ENCODE peak calls at places on chromosomes 7 and 10, in ten cellular contexts. G is lower lobe of right lung, U is A549, N is right lobe of liver, I is IMR-90, Y is DND-41, F is ovary, O is Peyer's patch, W is left ventricle myocardium inferior, R is psoas muscle. B is an unnamed sample. For H3K4me1 and H3K9me3, the result is how much of the 10 kb centered on the place peaks cover.

GRCh38 chr7:1669954-1670893 is at the start of gene ELFN1:
- DNase-seq in G (peak), U (peak), N (peak), I (peak), Y (peak), F (peak), O (peak), W (no peak), R (peak), B (no peak)

GRCh38 chr10:102919237-102919959 is 1.3 kb downstream of the CNNM2 start:
- DNase-seq in G (peak), U (no peak), N (peak), I (peak), Y (peak), F (peak), O (peak), W (no peak), R (no peak), B (no peak)

GRCh38 chr10:26430641-26431163 is 7.4 kb upstream of the APBB1IP start:
- DNase-seq in G (no peak), U (no peak), N (no peak), I (no peak), Y (no peak), F (no peak), O (no peak), W (no peak), R (no peak), B (no peak)

GRCh38 chr10:76002262-76002854 is 570.9 kb downstream of the LRMDA start:
- DNase-seq in G (no peak), U (no peak), N (no peak), I (no peak), Y (no peak), F (no peak), O (no peak), W (no peak), R (no peak), B (no peak)

GRCh38 chr10:77253037-77253436 is 384.6 kb downstream of the KCNMA1 start:
- DNase-seq in G (no peak), U (no peak), N (no peak), I (no peak), Y (no peak), F (no peak), O (no peak), W (no peak), R (no peak), B (no peak)

GRCh38 chr10:11856678-11857077 is 33.5 kb downstream of the PROSER2 start:
- DNase-seq in G (no peak), U (no peak), N (no peak), I (no peak), Y (no peak), F (no peak), O (no peak), W (no peak), R (no peak), B (no peak)

GRCh38 chr10:86693721-86694369 is 25.5 kb downstream of the LDB3 start:
- DNase-seq in G (no peak), U (peak), N (no peak), I (peak), Y (peak), F (peak), O (no peak), W (no peak), R (no peak), B (peak)

GRCh38 chr10:85916999-85917573 is 449.5 kb downstream of the GRID1 start:
- DNase-seq in G (no peak), U (no peak), N (peak), I (no peak), Y (no peak), F (no peak), O (no peak), W (no peak), R (no peak), B (peak)

GRCh38 chr7:13992621-13992982 is 3.1 kb upstream of the ETV1 start:
- DNase-seq in G (no peak), U (no peak), N (no peak), I (no peak), Y (no peak), F (no peak), O (no peak), W (no peak), R (no peak), B (no peak)

GRCh38 chr10:99345350-99345749 is 16.2 kb downstream of the CNNM1 start:
- DNase-seq in G (no peak), U (peak), N (no peak), I (peak), Y (no peak), F (no peak), O (no peak), W (no peak), R (no peak), B (no peak)

GRCh38 chr10:98609265-98609664 is 162.5 kb upstream of the HPS1 start:
- DNase-seq in G (no peak), U (no peak), N (no peak), I (no peak), Y (no peak), F (no peak), O (no peak), W (no peak), R (no peak), B (no peak)

GRCh38 chr10:33196377-33196706 is 138.1 kb downstream of the NRP1 start:
- DNase-seq in G (no peak), U (no peak), N (no peak), I (no peak), Y (no peak), F (no peak), O (no peak), W (no peak), R (no peak), B (no peak)

GRCh38 chr7:118626739-118627138 is 402.2 kb downstream of the ANKRD7 start:
- DNase-seq in G (no peak), U (no peak), N (no peak), I (no peak), Y (peak), F (no peak), O (no peak), W (no peak), R (no peak), B (no peak)

GRCh38 chr7:44320794-44321371 is 4.5 kb downstream of the CAMK2B start:
- DNase-seq in G (no peak), U (no peak), N (peak), I (no peak), Y (no peak), F (no peak), O (no peak), W (no peak), R (peak), B (no peak)

GRCh38 chr7:116315293-116315692 is 105.0 kb downstream of the TES start:
- DNase-seq in G (no peak), U (peak), N (no peak), I (peak), Y (no peak), F (no peak), O (no peak), W (no peak), R (no peak), B (peak)

GRCh38 chr7:132443776-132444520 is 132.3 kb downstream of the PLXNA4 start:
- DNase-seq in G (no peak), U (no peak), N (no peak), I (no peak), Y (no peak), F (no peak), O (no peak), W (no peak), R (no peak), B (no peak)

GRCh38 chr10:76255241-76255640 is 823.8 kb downstream of the LRMDA start:
- DNase-seq in G (no peak), U (no peak), N (no peak), I (no peak), Y (no peak), F (no peak), O (no peak), W (no peak), R (no peak), B (no peak)

GRCh38 chr10:24238527-24239247 is 29.7 kb downstream of the KIAA1217 start:
- DNase-seq in G (no peak), U (no peak), N (no peak), I (no peak), Y (no peak), F (no peak), O (no peak), W (no peak), R (no peak), B (peak)

GRCh38 chr7:96414931-96415292 is 93.0 kb upstream of the SLC25A13 start:
- DNase-seq in G (no peak), U (peak), N (peak), I (peak), Y (peak), F (no peak), O (no peak), W (no peak), R (no peak), B (peak)

GRCh38 chr7:116588641-116589594 is 64.1 kb downstream of the CAV1 start:
- DNase-seq in G (no peak), U (peak), N (no peak), I (peak), Y (no peak), F (no peak), O (no peak), W (no peak), R (no peak), B (peak)

GRCh38 chr10:24825551-24825950 is 101.9 kb upstream of the ARHGAP21 start:
- DNase-seq in G (no peak), U (no peak), N (no peak), I (peak), Y (no peak), F (no peak), O (no peak), W (no peak), R (no peak), B (no peak)

GRCh38 chr7:16795624-16796023 is 9.2 kb downstream of the AGR2 start:
- DNase-seq in G (no peak), U (no peak), N (no peak), I (no peak), Y (no peak), F (no peak), O (no peak), W (no peak), R (no peak), B (no peak)

GRCh38 chr10:67602268-67602950 is 93.6 kb downstream of the CTNNA3 start:
- DNase-seq in G (no peak), U (peak), N (no peak), I (peak), Y (no peak), F (no peak), O (no peak), W (no peak), R (no peak), B (no peak)

GRCh38 chr7:107579546-107579880 is 533 bp upstream of the BCAP29 start:
- DNase-seq in G (no peak), U (no peak), N (no peak), I (peak), Y (no peak), F (no peak), O (no peak), W (no peak), R (no peak), B (no peak)

GRCh38 chr7:4226166-4226857 is 455.8 kb upstream of the FOXK1 start:
- DNase-seq in G (no peak), U (peak), N (no peak), I (no peak), Y (no peak), F (no peak), O (no peak), W (no peak), R (peak), B (no peak)

GRCh38 chr10:100654835-100655759 is 90.3 kb upstream of the PAX2 start:
- DNase-seq in G (no peak), U (no peak), N (no peak), I (no peak), Y (peak), F (no peak), O (no peak), W (no peak), R (no peak), B (no peak)

GRCh38 chr7:73891178-73891885 is 30.4 kb downstream of the TMEM270 start:
- DNase-seq in G (no peak), U (peak), N (no peak), I (peak), Y (no peak), F (no peak), O (no peak), W (no peak), R (peak), B (no peak)

GRCh38 chr7:115789901-115790300 is 240.7 kb downstream of the TFEC start:
- DNase-seq in G (no peak), U (no peak), N (no peak), I (no peak), Y (no peak), F (peak), O (no peak), W (no peak), R (peak), B (no peak)

GRCh38 chr7:139582130-139582650 is 58.7 kb downstream of the CLEC2L start:
- DNase-seq in G (no peak), U (no peak), N (no peak), I (no peak), Y (no peak), F (no peak), O (no peak), W (no peak), R (no peak), B (no peak)

GRCh38 chr10:128058106-128058745 is 68.0 kb downstream of the MKI67 start:
- DNase-seq in G (no peak), U (no peak), N (peak), I (no peak), Y (no peak), F (no peak), O (no peak), W (no peak), R (no peak), B (no peak)

GRCh38 chr10:51007781-51008180 is 66.5 kb upstream of the PRKG1 start:
- DNase-seq in G (no peak), U (no peak), N (no peak), I (peak), Y (no peak), F (no peak), O (no peak), W (no peak), R (no peak), B (no peak)

GRCh38 chr7:136079934-136080333 is 102.8 kb upstream of the MTPN start:
- DNase-seq in G (no peak), U (no peak), N (no peak), I (no peak), Y (no peak), F (no peak), O (no peak), W (no peak), R (no peak), B (no peak)

GRCh38 chr10:93454146-93454545 is 28.0 kb downstream of the MYOF start:
- DNase-seq in G (no peak), U (no peak), N (no peak), I (no peak), Y (no peak), F (no peak), O (no peak), W (no peak), R (no peak), B (no peak)

GRCh38 chr10:93457511-93457910 is 24.6 kb downstream of the MYOF start:
- DNase-seq in G (no peak), U (no peak), N (no peak), I (no peak), Y (no peak), F (no peak), O (no peak), W (no peak), R (no peak), B (no peak)

GRCh38 chr10:93458821-93459257 is 23.3 kb downstream of the MYOF start:
- DNase-seq in G (peak), U (peak), N (no peak), I (peak), Y (no peak), F (peak), O (no peak), W (peak), R (peak), B (peak)

GRCh38 chr10:93452143-93452542 is 30.0 kb downstream of the MYOF start:
- DNase-seq in G (no peak), U (no peak), N (no peak), I (no peak), Y (no peak), F (no peak), O (no peak), W (no peak), R (no peak), B (no peak)

GRCh38 chr10:93456480-93456879 is 25.7 kb downstream of the MYOF start:
- DNase-seq in G (no peak), U (no peak), N (no peak), I (peak), Y (no peak), F (no peak), O (no peak), W (no peak), R (no peak), B (no peak)
- H3K4me1 ChIP-seq in G (under half), U (half or more), N (under half), I (under half), Y (under half), F (under half), O (under half), W (under half), R (under half), B (under half)

GRCh38 chr10:121062040-121062574 is 210.9 kb downstream of the WDR11 start:
- DNase-seq in G (no peak), U (no peak), N (no peak), I (no peak), Y (no peak), F (no peak), O (no peak), W (no peak), R (no peak), B (no peak)

GRCh38 chr10:121053151-121053550 is 202.0 kb downstream of the WDR11 start:
- DNase-seq in G (no peak), U (no peak), N (no peak), I (no peak), Y (no peak), F (no peak), O (no peak), W (no peak), R (no peak), B (no peak)

GRCh38 chr10:121054876-121055275 is 203.7 kb downstream of the WDR11 start:
- DNase-seq in G (no peak), U (no peak), N (no peak), I (no peak), Y (no peak), F (no peak), O (no peak), W (no peak), R (no peak), B (no peak)

GRCh38 chr10:121057291-121057690 is 206.1 kb downstream of the WDR11 start:
- DNase-seq in G (no peak), U (no peak), N (no peak), I (no peak), Y (no peak), F (no peak), O (no peak), W (no peak), R (no peak), B (no peak)

DNA sequence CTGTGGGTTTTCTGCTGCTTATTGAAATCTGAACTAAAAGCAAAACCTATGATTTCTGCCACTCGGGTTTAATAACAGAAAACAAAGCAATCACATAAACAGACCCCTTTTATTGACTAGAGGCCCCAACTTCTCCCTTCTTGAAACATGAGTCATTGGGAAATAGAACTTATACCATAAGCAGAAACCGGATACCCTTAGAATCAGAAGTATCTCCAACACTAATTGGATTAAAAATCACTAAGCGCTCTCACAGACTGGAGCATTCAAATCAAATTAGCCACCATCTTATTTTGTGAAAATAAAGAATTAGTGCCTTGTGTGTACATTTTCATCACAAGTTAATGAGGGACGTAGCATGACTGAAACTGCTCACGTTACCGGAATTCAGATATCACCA is 206.9 kb downstream of the WDR11 start:
- DNase-seq in G (no peak), U (no peak), N (no peak), I (no peak), Y (no peak), F (no peak), O (no peak), W (no peak), R (no peak), B (no peak)
- H3K27ac ChIP-seq in G (no peak), U (no peak), N (no peak), I (no peak), Y (no peak), F (no peak), O (no peak), W (no peak), R (no peak), B (no peak)

GRCh38 chr7:64642046-64642445 is 23.9 kb upstream of the ZNF107 start:
- DNase-seq in G (no peak), U (no peak), N (no peak), I (no peak), Y (no peak), F (no peak), O (no peak), W (no peak), R (no peak), B (no peak)
- H3K9me3 ChIP-seq in G (under half), U (under half), N (under half), I (under half), Y (under half), F (under half), O (under half), W (under half), R (under half), B (under half)

DNA sequence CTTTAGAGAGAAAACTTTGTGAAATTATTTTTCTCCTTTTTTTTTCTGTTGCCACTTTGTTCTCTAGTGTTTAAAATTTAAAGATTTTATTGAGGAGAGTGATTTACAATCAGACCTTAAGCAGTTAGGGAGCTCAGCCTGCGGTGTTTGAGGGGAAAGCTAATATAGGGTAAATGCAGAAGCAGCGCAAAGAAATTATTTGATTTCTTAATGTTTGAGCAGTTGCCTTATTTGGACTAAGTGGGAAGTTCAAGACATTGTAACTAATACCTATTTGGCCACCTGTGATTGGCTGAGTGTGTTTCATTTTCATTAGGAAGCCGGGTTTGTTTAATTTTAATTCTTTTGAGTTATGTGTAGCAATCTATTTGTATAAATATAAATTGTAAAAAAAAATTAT is 25.3 kb downstream of the WAC start:
- DNase-seq in G (no peak), U (no peak), N (no peak), I (no peak), Y (no peak), F (no peak), O (no peak), W (no peak), R (no peak), B (no peak)
- H3K4me1 ChIP-seq in G (half or more), U (under half), N (under half), I (under half), Y (under half), F (under half), O (under half), W (half or more), R (half or more), B (under half)

B was measured in prostate gland.